ENCODE peak calls at places on chromosomes 12 and 14, in four cellular contexts. E, V, Q and C are unnamed samples.

GRCh38 chr12:69331846-69332684 is 16.1 kb upstream of the LYZ start:
- DNase-seq in E (no peak), V (no peak), Q (no peak), C (no peak)

GRCh38 chr14:63413009-63413408 is 94.3 kb upstream of the GPHB5 start:
- DNase-seq in V (no peak), Q (no peak), E (peak; percentile 6), C (no peak)

GRCh38 chr14:42665083-42665482 is 1058.4 kb downstream of the LRFN5 start:
- DNase-seq in E (no peak), Q (no peak), V (no peak), C (no peak)

GRCh38 chr12:52235822-52236291 is 2.8 kb downstream of the KRT7 start:
- DNase-seq in E (no peak), V (peak; percentile 90), Q (no peak), C (peak; percentile 74)

GRCh38 chr14:90574640-90575131 is 177.9 kb downstream of the CALM1 start:
- DNase-seq in V (no peak), E (no peak), Q (peak; percentile 81), C (no peak)

GRCh38 chr12:54413284-54414190 is 5.5 kb downstream of the ITGA5 start:
- DNase-seq in Q (no peak), E (no peak), V (no peak), C (peak; percentile 88)

GRCh38 chr12:24901975-24902461 is 46.9 kb downstream of the BCAT1 start:
- DNase-seq in E (no peak), Q (peak; percentile 19), V (no peak), C (no peak)

GRCh38 chr14:74610866-74611671 is 968 bp downstream of the LTBP2 start:
- DNase-seq in E (peak; percentile 48), Q (no peak), V (no peak), C (no peak)

GRCh38 chr12:32902287-32902996 is 5.9 kb upstream of the PKP2 start:
- DNase-seq in V (no peak), E (no peak), Q (no peak), C (no peak)

GRCh38 chr12:83389237-83389996 is 702.7 kb downstream of the TMTC2 start:
- DNase-seq in V (peak; percentile 74), Q (peak; percentile 63), E (no peak), C (peak; percentile 55)

GRCh38 chr14:102215071-102215470 is 75.4 kb downstream of the WDR20 start:
- DNase-seq in Q (no peak), V (no peak), E (peak; percentile 84), C (peak; percentile 12)

GRCh38 chr12:90399317-90399716 is 555.7 kb downstream of the CCER1 start:
- DNase-seq in Q (no peak), V (no peak), E (no peak), C (no peak)

GRCh38 chr14:91732859-91733477 is 1.1 kb upstream of the CATSPERB start:
- DNase-seq in V (no peak), Q (no peak), E (no peak), C (no peak)

GRCh38 chr12:12381982-12382381 is 25.1 kb downstream of the BORCS5 start:
- DNase-seq in V (no peak), Q (no peak), E (no peak), C (no peak)

GRCh38 chr14:19917955-19918518 is 2.4 kb upstream of the OR4K5 start:
- DNase-seq in V (no peak), E (no peak), Q (no peak), C (no peak)

DNA sequence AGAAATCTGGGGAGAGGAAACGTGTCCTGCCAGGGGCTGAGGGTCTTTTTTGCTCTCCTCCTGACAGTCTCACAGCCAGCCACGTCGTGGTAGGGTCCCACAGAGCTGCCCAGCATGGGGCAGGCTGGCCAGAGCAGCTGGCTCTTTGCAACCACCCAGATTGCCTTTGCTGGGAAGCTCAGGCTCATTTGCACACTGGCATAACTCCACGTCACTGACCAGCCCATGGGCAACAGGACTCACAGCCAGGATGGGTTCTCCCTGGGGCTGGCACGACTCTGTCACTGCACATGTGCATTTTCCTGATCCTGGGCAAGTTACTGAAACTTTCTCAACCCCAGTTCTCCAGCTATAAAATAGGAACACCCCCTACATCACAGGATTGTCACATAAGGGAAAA is 242.2 kb downstream of the DPF3 start:
- DNase-seq in V (no peak), Q (no peak), E (no peak), C (no peak)
- H3K27me3 ChIP-seq in V (no peaks in the 10 kb centered on the region), Q (no peaks in the 10 kb centered on the region), E (no peaks in the 10 kb centered on the region), C (no peaks in the 10 kb centered on the region)

GRCh38 chr12:75703131-75703530 is 191.7 kb upstream of the KRR1 start:
- DNase-seq in E (no peak), V (no peak), Q (no peak), C (no peak)

GRCh38 chr12:75704208-75704607 is 192.8 kb upstream of the KRR1 start:
- DNase-seq in E (no peak), Q (no peak), V (peak; percentile 15), C (no peak)

GRCh38 chr12:75702477-75703093 is 191.2 kb upstream of the KRR1 start:
- DNase-seq in V (no peak), E (no peak), Q (no peak), C (no peak)

GRCh38 chr12:75705749-75706719 is 194.6 kb upstream of the KRR1 start:
- DNase-seq in E (peak; percentile 100), Q (peak; percentile 75), V (peak; percentile 20), C (peak; percentile 53)

DNA sequence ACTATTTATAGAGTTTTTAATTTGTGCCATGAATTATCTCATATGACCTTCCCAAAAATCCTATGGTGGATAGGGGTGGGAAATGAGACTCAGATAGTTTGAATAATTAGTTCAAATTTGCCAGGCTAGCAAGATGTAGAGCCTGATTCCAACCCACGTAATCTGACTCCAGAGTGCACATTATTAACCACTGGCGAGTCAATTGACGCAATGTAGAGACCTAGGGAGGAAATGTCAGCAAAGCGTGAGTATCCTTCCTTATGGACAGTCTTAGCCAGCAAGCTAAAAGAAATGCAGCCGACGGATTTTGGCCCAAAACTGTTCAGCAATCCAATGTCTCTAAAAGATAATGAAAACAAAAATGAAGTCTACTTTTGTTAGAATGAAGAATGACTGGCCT is 193.3 kb upstream of the KRR1 start:
- DNase-seq in Q (no peak), V (no peak), E (peak; percentile 50), C (no peak)
- H3K4me3 ChIP-seq in Q (no peak overlapping the region), V (no peak overlapping the region), E (no peak overlapping the region), C (no peak overlapping the region)

DNA sequence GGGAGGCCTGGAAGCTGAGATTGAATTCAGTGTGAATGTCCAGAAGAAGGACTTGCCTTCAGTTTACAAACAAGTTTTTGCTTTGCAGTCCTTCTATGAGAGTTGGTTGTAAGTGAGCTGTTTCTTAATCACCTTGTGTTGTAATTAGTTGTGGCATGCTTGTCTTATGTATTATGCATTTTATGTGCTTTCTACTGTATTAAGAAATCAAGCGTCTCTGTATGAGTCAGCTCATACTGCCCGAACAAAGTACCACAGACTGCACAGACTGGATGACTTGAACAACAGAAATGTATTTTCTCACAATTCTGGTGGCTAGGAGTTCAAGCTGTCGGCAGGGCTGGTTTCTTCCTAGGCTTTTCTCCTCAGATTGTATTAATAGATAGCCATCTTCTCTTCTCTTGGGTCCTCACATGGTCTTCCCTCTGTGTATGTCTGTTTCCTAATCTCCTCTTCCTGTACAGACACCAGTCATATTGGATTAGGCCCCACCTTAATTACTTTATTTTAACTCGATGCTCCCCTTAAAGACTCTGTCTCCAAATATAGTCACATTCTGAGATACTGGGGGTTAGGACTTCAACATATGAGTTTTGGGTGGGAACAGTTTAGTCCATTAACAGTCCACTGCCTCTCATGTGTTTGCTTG is 77.8 kb downstream of the FLRT2 start:
- DNase-seq in V (no peak), Q (no peak), E (peak; percentile 97), C (no peak)
- H3K27ac ChIP-seq in V (peak overlapping the region; percentile 17), Q (no peak overlapping the region), E (peak overlapping the region; percentile 47), C (no peak overlapping the region)

GRCh38 chr12:207804-208203 is 6.2 kb downstream of the SLC6A12 start:
- DNase-seq in E (no peak), Q (no peak), V (no peak), C (no peak)

GRCh38 chr12:208813-209212 is 5.1 kb downstream of the SLC6A12 start:
- DNase-seq in V (no peak), E (no peak), Q (no peak), C (no peak)

GRCh38 chr12:209851-210250 is 4.1 kb downstream of the SLC6A12 start:
- DNase-seq in E (no peak), Q (no peak), V (no peak), C (no peak)

GRCh38 chr12:210277-211141 is 3.4 kb downstream of the SLC6A12 start:
- DNase-seq in E (no peak), V (peak; percentile 74), Q (no peak), C (no peak)

DNA sequence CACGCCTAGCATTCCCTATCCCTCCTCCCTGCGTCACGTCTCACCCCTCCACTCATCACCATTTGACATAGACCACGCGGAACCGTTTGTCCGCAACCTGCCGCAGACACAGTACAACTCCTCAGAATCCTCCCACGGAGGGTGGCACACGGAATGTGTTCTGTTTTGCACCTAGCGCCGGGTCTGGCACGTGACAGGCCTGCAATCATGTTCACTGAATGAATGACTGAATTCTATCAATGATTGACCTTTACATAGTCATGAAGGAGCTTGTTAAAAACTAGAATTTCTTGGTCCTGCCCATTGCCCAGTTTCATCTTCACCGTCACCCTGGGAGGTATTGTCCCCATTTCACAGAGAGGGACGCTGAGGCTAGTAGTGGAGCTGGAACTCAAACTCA is 4.7 kb downstream of the SLC6A12 start:
- DNase-seq in Q (no peak), E (no peak), V (no peak), C (no peak)
- H3K27me3 ChIP-seq in Q (peaks cover 16% of the 10 kb centered on the region), E (peaks cover 74% of the 10 kb centered on the region), V (no peaks in the 10 kb centered on the region), C (no peaks in the 10 kb centered on the region)

DNA sequence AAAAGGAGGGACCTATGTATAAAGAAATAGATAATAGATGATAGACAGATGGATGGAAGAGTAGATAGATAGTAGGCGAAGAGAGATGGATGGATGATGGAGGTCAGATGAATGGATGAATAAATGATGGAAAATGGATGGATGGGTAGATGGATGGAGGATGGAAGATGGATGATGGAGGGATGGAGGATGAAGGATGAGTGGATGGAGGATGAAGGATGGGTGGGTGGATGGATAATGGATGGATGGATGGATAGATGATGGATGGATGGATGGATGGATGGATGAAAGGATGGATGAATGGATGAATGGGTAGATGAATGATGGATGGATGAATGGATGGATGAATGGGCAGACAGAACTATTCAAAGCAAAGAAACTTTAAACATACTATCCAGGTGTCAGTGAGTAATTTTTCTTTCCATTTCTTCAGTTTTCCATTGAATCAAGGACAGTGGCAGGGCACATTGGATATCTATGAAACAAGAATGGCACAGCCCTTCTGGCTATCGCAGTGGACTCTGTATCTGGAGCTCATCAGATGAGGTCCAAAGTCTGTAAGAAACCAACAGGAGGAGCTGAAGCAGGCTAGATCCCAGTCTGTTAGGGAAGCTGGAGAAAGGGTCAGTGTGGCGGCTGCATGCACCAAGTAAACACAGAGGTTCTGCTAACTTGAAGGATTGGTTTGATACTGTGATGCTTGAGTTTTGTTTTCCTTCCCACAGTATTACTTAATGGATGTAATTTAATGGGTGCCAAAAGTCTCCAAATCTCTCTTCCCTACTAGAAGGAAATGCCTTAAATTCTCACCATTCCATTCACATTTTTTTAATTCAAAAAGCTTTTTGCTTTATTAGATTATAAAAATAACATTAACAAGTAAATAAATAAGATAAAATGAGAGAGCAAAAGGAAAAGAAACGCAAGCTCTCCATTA is 18.1 kb upstream of the MED13L start:
- DNase-seq in V (no peak), Q (no peak), E (peak; percentile 22), C (no peak)
- H3K4me3 ChIP-seq in V (no peak overlapping the region), Q (no peak overlapping the region), E (no peak overlapping the region), C (no peak overlapping the region)

DNA sequence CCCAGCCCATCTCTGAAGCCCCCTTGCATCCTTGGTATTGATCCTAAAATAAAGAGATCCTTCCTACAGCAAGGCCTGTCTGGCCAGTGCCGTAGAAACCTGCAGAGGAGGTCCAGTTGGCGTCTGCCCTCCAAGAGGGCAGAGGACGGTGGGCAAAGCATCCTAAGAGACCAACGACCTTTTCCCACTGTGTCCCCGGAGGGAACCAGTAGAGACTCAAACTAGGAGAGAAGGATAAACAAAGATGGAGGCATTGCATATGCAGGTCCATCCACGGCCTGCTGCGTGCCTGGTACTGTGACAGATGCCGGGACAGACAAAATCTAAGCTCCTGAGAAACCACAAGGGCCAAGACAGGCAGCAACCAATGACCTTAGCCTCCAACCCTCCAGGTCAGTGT is 3.8 kb downstream of the NCKAP5L start:
- DNase-seq in E (no peak), Q (no peak), V (no peak), C (no peak)
- H3K27ac ChIP-seq in E (peak overlapping the region; percentile 14), Q (no peak overlapping the region), V (peak overlapping the region; percentile 69), C (peak overlapping the region; percentile 37)